ENCODE peak calls at places on chromosomes 13 and 19, in ten cellular contexts. W is Caco-2; Q is CD8-positive, alpha-beta memory T cell; F is IMR-90; B is right cardiac atrium; H is tibial nerve; C is PC-3; R is left ventricle myocardium inferior; N is neural progenitor cell; K is fibroblast of lung. Y is an unnamed sample.
A peak's percentile ranks its signal among the peaks of the same experiment; 100 is the strongest.

GRCh38 chr19:10271543-10272086 is 695 bp downstream of the ICAM1 start:
- DNase-seq in W (no peak), H (no peak), N (no peak), B (no peak), R (no peak), F (peak; percentile 56), Q (peak; percentile 58), K (no peak), C (no peak), Y (no peak)

GRCh38 chr19:21314676-21315075 is 14.5 kb downstream of the ZNF708 start:
- DNase-seq in N (no peak), F (peak; percentile 5), C (no peak), K (peak; percentile 2), W (no peak), B (no peak), R (no peak), H (no peak), Q (no peak), Y (no peak)

GRCh38 chr13:29568731-29569130 is 26.8 kb downstream of the SLC7A1 start:
- DNase-seq in K (no peak), C (no peak), R (no peak), F (no peak), W (no peak), H (no peak), Q (no peak), N (no peak), B (no peak), Y (no peak)

GRCh38 chr13:36766295-36766694 is 52.7 kb upstream of the RFXAP start:
- DNase-seq in R (no peak), Q (no peak), B (no peak), H (no peak), F (peak; percentile 47), C (peak; percentile 60), N (no peak), K (peak; percentile 24), W (no peak), Y (no peak)

GRCh38 chr13:31476266-31476665 is 263.1 kb upstream of the RXFP2 start:
- DNase-seq in B (peak; percentile 40), K (peak; percentile 79), C (no peak), N (no peak), H (no peak), F (peak; percentile 85), R (no peak), W (no peak), Q (no peak), Y (no peak)

GRCh38 chr13:110017379-110017778 is 231.0 kb upstream of the IRS2 start:
- DNase-seq in R (no peak), K (peak; percentile 83), B (no peak), H (no peak), N (no peak), W (peak; percentile 79), Q (no peak), F (peak; percentile 95), C (peak; percentile 88), Y (no peak)

GRCh38 chr19:55111238-55111831 is 6.1 kb downstream of the PPP1R12C start:
- DNase-seq in F (no peak), K (no peak), B (peak; percentile 45), N (no peak), W (no peak), H (no peak), R (no peak), Q (no peak), C (no peak), Y (peak; percentile 9)

GRCh38 chr13:93320942-93321341 is 94.3 kb downstream of the GPC6 start:
- DNase-seq in H (no peak), B (no peak), Q (no peak), W (no peak), R (no peak), F (peak; percentile 67), N (no peak), K (peak; percentile 79), C (no peak), Y (no peak)

GRCh38 chr19:42469311-42470239 is 26.8 kb upstream of the CXCL17 start:
- DNase-seq in N (no peak), W (no peak), H (no peak), K (no peak), R (no peak), C (no peak), F (no peak), Q (no peak), B (no peak), Y (no peak)

GRCh38 chr13:97141564-97142005 is 80.5 kb upstream of the MBNL2 start:
- DNase-seq in R (no peak), B (peak; percentile 13), Q (no peak), F (peak; percentile 94), W (peak; percentile 95), K (peak; percentile 86), H (no peak), C (peak; percentile 92), N (peak; percentile 26), Y (no peak)

GRCh38 chr13:93991569-93991968 is 487.9 kb downstream of the DCT start:
- DNase-seq in K (no peak), F (no peak), W (no peak), Q (no peak), R (no peak), B (no peak), N (no peak), C (no peak), H (no peak), Y (no peak)

GRCh38 chr13:37495046-37495445 is 103.5 kb downstream of the POSTN start:
- DNase-seq in R (no peak), B (no peak), Q (no peak), K (no peak), W (no peak), F (peak; percentile 10), N (no peak), H (no peak), C (peak; percentile 64), Y (no peak)

GRCh38 chr13:77565635-77566034 is 30.1 kb downstream of the SCEL start:
- DNase-seq in C (peak; percentile 66), B (no peak), F (peak; percentile 9), R (no peak), N (peak; percentile 39), K (peak; percentile 52), Q (no peak), W (no peak), H (no peak), Y (no peak)

GRCh38 chr19:30450101-30450500 is 77.9 kb downstream of the ZNF536 start:
- DNase-seq in R (peak; percentile 36), H (no peak), B (peak; percentile 52), C (no peak), Q (no peak), K (peak; percentile 27), W (no peak), N (peak; percentile 71), F (no peak), Y (peak; percentile 14)

GRCh38 chr19:51101171-51101865 is 6.9 kb downstream of the CTU1 start:
- DNase-seq in H (no peak), C (no peak), Q (no peak), R (no peak), K (no peak), F (no peak), N (no peak), B (no peak), W (no peak), Y (no peak)

GRCh38 chr19:814108-815078 is 7.4 kb downstream of the PLPPR3 start:
- DNase-seq in Q (no peak), K (no peak), W (no peak), H (no peak), N (no peak), F (no peak), R (no peak), C (no peak), B (no peak), Y (peak; percentile 40)

GRCh38 chr19:37467608-37468090 is 405 bp upstream of the ZNF569 start:
- DNase-seq in F (no peak), K (no peak), N (no peak), Q (no peak), R (no peak), H (no peak), C (no peak), B (no peak), W (no peak), Y (no peak)

GRCh38 chr19:50476943-50477264 is 256 bp upstream of the GARIN5A start:
- DNase-seq in W (no peak), H (no peak), Q (no peak), B (no peak), K (no peak), R (no peak), F (no peak), C (no peak), N (no peak), Y (no peak)

GRCh38 chr13:106143930-106144709 is 391.3 kb downstream of the EFNB2 start:
- DNase-seq in W (peak; percentile 77), K (no peak), C (peak; percentile 88), B (no peak), F (no peak), Q (no peak), N (no peak), R (no peak), H (no peak), Y (no peak)

GRCh38 chr13:33235078-33235477 is 50.5 kb downstream of the STARD13 start:
- DNase-seq in F (peak; percentile 76), H (no peak), R (no peak), C (peak; percentile 27), N (no peak), Q (no peak), W (no peak), K (peak; percentile 56), B (no peak), Y (no peak)
- H3K4me1 ChIP-seq in F (peaks cover 26% of the 10 kb centered on the region), H (peaks cover 43% of the 10 kb centered on the region), R (peaks cover 81% of the 10 kb centered on the region), C (peaks cover 52% of the 10 kb centered on the region), N (peaks cover 3% of the 10 kb centered on the region), Q (no peaks in the 10 kb centered on the region), W (peaks cover 4% of the 10 kb centered on the region), K (peaks cover 48% of the 10 kb centered on the region), B (peaks cover 11% of the 10 kb centered on the region), Y (peaks cover 7% of the 10 kb centered on the region)

GRCh38 chr13:111595791-111596190 is 275.3 kb downstream of the TEX29 start:
- DNase-seq in W (no peak), Q (no peak), K (no peak), H (no peak), F (no peak), B (no peak), R (no peak), N (no peak), C (no peak), Y (no peak)
- H3K4me1 ChIP-seq in W (no peaks in the 10 kb centered on the region), Q (no peaks in the 10 kb centered on the region), K (no peaks in the 10 kb centered on the region), H (no peaks in the 10 kb centered on the region), F (no peaks in the 10 kb centered on the region), B (no peaks in the 10 kb centered on the region), R (no peaks in the 10 kb centered on the region), N (peaks cover 7% of the 10 kb centered on the region), C (no peaks in the 10 kb centered on the region), Y (no peaks in the 10 kb centered on the region)

DNA sequence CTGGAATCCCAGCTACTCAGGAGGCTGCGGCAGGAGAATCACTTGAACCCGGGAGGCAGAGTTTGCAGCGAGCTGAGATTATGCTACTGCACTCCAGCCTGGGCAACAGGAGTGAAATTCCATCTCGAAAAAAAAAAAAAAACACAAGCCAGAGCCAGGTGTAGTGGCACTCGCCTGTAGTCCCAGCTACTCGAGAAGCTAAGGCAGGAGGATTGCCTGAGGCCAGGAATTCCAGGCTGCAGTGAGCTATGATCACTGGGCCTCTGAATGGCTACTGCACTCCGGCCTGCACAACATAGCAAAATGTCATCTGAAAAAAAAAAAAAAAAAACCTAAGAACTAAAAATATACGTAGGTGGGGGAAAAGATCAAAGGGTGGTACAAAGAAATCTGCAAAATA is 19.4 kb downstream of the EPS15L1 start:
- DNase-seq in C (no peak), N (no peak), W (peak; percentile 82), Q (no peak), F (no peak), R (no peak), H (no peak), K (no peak), B (no peak), Y (no peak)
- H3K4me1 ChIP-seq in C (peaks cover 8% of the 10 kb centered on the region), N (peaks cover 9% of the 10 kb centered on the region), W (peaks cover 5% of the 10 kb centered on the region), Q (peaks cover 34% of the 10 kb centered on the region), F (peaks cover 11% of the 10 kb centered on the region), R (peaks cover 91% of the 10 kb centered on the region), H (peaks cover 18% of the 10 kb centered on the region), K (peaks cover 16% of the 10 kb centered on the region), B (peaks cover 16% of the 10 kb centered on the region), Y (peaks cover under 1% of the 10 kb centered on the region)

GRCh38 chr13:114124486-114124885 is 7.9 kb downstream of the RASA3 start:
- DNase-seq in Q (no peak), W (no peak), F (no peak), C (no peak), B (no peak), R (no peak), K (no peak), H (no peak), N (no peak), Y (no peak)
- H3K4me1 ChIP-seq in Q (peaks cover 89% of the 10 kb centered on the region), W (peaks cover 11% of the 10 kb centered on the region), F (peaks cover 34% of the 10 kb centered on the region), C (peaks cover 9% of the 10 kb centered on the region), B (peaks cover 4% of the 10 kb centered on the region), R (peaks cover 63% of the 10 kb centered on the region), K (peaks cover 36% of the 10 kb centered on the region), H (peaks cover 21% of the 10 kb centered on the region), N (peaks cover 27% of the 10 kb centered on the region), Y (no peaks in the 10 kb centered on the region)